ENCODE peak calls at places on chromosome X, in nine cellular contexts. Z is NCI-H345; I is HEK293T; X is SW480; Q is Ammon's horn; A is chondrocyte; L is stimulated activated CD4-positive, alpha-beta T cell treated with anti-CD3 and anti-CD28 coated beads, Interleukin-2, amount 100 ng/mL, for 48 hours; D is IMR-90; K is BJ. P is an unnamed sample.

GRCh38 chrX:85379174-85379907 is at the start of gene POF1B:
- DNase-seq in Z (no peak), I (no peak), X (peak), Q (no peak), A (peak), L (no peak), D (no peak), K (no peak), P (no peak)

GRCh38 chrX:23887448-23887847 is 20.3 kb downstream of the APOO start:
- DNase-seq in Z (no peak), I (no peak), X (no peak), Q (no peak), A (no peak), L (no peak), D (no peak), K (no peak), P (no peak)

GRCh38 chrX:118350221-118350620 is 4.3 kb downstream of the WDR44 start:
- DNase-seq in Z (no peak), I (no peak), X (no peak), Q (no peak), A (no peak), L (no peak), D (peak), K (no peak), P (no peak)

GRCh38 chrX:13764765-13765164 is 30.2 kb downstream of the OFD1 start:
- DNase-seq in Z (no peak), I (peak), X (no peak), Q (peak), A (no peak), L (no peak), D (no peak), K (no peak), P (no peak)

GRCh38 chrX:107659768-107660167 is 31.5 kb downstream of the PRPS1 start:
- DNase-seq in Z (peak), I (no peak), X (peak), Q (peak), A (no peak), L (no peak), D (peak), K (no peak), P (no peak)

GRCh38 chrX:153588782-153589446 is 10.0 kb downstream of the CCNQ start:
- DNase-seq in Z (no peak), I (no peak), X (no peak), Q (no peak), A (peak), L (no peak), D (no peak), K (no peak), P (no peak)

GRCh38 chrX:139691843-139692505 is 16.0 kb downstream of the MCF2 start:
- DNase-seq in Z (no peak), I (no peak), X (no peak), Q (no peak), A (peak), L (no peak), D (no peak), K (no peak), P (no peak)

GRCh38 chrX:153917814-153918213 is 8.2 kb downstream of the ARHGAP4 start:
- DNase-seq in Z (no peak), I (no peak), X (no peak), Q (no peak), A (no peak), L (no peak), D (no peak), K (no peak), P (no peak)

GRCh38 chrX:72498782-72499181 is 73.9 kb downstream of the HDAC8 start:
- DNase-seq in Z (no peak), I (no peak), X (no peak), Q (no peak), A (no peak), L (no peak), D (no peak), K (no peak), P (no peak)

GRCh38 chrX:24963823-24964222 is 51.9 kb downstream of the ARX start:
- DNase-seq in Z (no peak), I (no peak), X (peak), Q (no peak), A (no peak), L (no peak), D (no peak), K (no peak), P (no peak)

GRCh38 chrX:100647095-100647494 is 3.1 kb downstream of the SRPX2 start:
- DNase-seq in Z (no peak), I (no peak), X (no peak), Q (no peak), A (no peak), L (no peak), D (no peak), K (no peak), P (no peak)

GRCh38 chrX:143854006-143854405 is 29.9 kb upstream of the UBE2NL start:
- DNase-seq in Z (no peak), I (no peak), X (peak), Q (no peak), A (no peak), L (no peak), D (peak), K (peak), P (no peak)

GRCh38 chrX:150361777-150362351 is 1.3 kb upstream of the MAMLD1 start:
- DNase-seq in Z (no peak), I (no peak), X (peak), Q (no peak), A (peak), L (no peak), D (peak), K (no peak), P (no peak)

GRCh38 chrX:17768997-17769396 is 31.7 kb downstream of the SCML1 start:
- DNase-seq in Z (no peak), I (no peak), X (no peak), Q (no peak), A (no peak), L (no peak), D (no peak), K (no peak), P (no peak)

GRCh38 chrX:109826954-109827708 is 94.1 kb upstream of the ACSL4 start:
- DNase-seq in Z (no peak), I (no peak), X (peak), Q (no peak), A (no peak), L (no peak), D (peak), K (no peak), P (peak)

GRCh38 chrX:15384304-15384703 is at the start of gene VEGFD:
- DNase-seq in Z (no peak), I (no peak), X (peak), Q (no peak), A (no peak), L (no peak), D (peak), K (no peak), P (peak)

GRCh38 chrX:126557151-126557550 is 4.5 kb upstream of the DCAF12L1 start:
- DNase-seq in Z (no peak), I (no peak), X (no peak), Q (no peak), A (no peak), L (no peak), D (no peak), K (no peak), P (no peak)

GRCh38 chrX:1212532-1212931 is at the start of gene CRLF2:
- DNase-seq in Z (no peak), I (no peak), X (peak), Q (no peak), A (peak), L (no peak), D (no peak), K (no peak), P (no peak)

GRCh38 chrX:119784747-119785446 is 6.5 kb downstream of the RPL39 start:
- DNase-seq in Z (peak), I (peak), X (no peak), Q (no peak), A (no peak), L (peak), D (peak), K (no peak), P (no peak)

GRCh38 chrX:119093991-119094741 is 21.4 kb downstream of the CT47C1 start:
- DNase-seq in Z (peak), I (no peak), X (no peak), Q (no peak), A (no peak), L (no peak), D (peak), K (no peak), P (no peak)

GRCh38 chrX:132426695-132427281 is 62.0 kb downstream of the MBNL3 start:
- DNase-seq in Z (no peak), I (no peak), X (no peak), Q (no peak), A (no peak), L (no peak), D (peak), K (peak), P (peak)

GRCh38 chrX:20374866-20375530 is 108.3 kb upstream of the RPS6KA3 start:
- DNase-seq in Z (no peak), I (no peak), X (no peak), Q (peak), A (no peak), L (no peak), D (no peak), K (no peak), P (no peak)

GRCh38 chrX:7201481-7201880 is 53.5 kb upstream of the PUDP start:
- DNase-seq in Z (no peak), I (no peak), X (no peak), Q (no peak), A (no peak), L (no peak), D (no peak), K (no peak), P (no peak)

GRCh38 chrX:119682019-119682989 is 10.7 kb downstream of the SEPTIN6 start:
- DNase-seq in Z (no peak), I (no peak), X (no peak), Q (no peak), A (no peak), L (no peak), D (no peak), K (no peak), P (no peak)

GRCh38 chrX:74280759-74281158 is 23.2 kb upstream of the ZCCHC13 start:
- DNase-seq in Z (no peak), I (no peak), X (no peak), Q (no peak), A (no peak), L (no peak), D (no peak), K (no peak), P (no peak)

GRCh38 chrX:137427061-137427778 is 138.7 kb upstream of the ZIC3 start:
- DNase-seq in Z (no peak), I (no peak), X (no peak), Q (no peak), A (no peak), L (no peak), D (no peak), K (no peak), P (no peak)